ENCODE peak calls at places on chromosomes 12 and 14, in nine cellular contexts. K is HepG2; D is CD8-positive, alpha-beta T cell; J is IMR-90; U is fibroblast of pulmonary artery; S is NCI-H1092 treated with DMSO at 0.1 percent for 48 hours; F is H54; A is activated T-helper 1 cell treated with anti-CD3 and anti-CD28 coated beads, Interleukin-2, amount 50 U/mL, for 16 hours; T is posterior cingulate gyrus. W is an unnamed sample.
A peak's percentile ranks its signal among the peaks of the same experiment; 100 is the strongest.

GRCh38 chr12:62256408-62257079 is 3.7 kb upstream of the USP15 start:
- DNase-seq in A (no peak), S (peak; percentile 0), T (no peak), K (no peak), F (no peak), D (no peak), J (peak; percentile 36), U (peak; percentile 67), W (no peak)

GRCh38 chr14:54447231-54447692 is 6.1 kb upstream of the CNIH1 start:
- DNase-seq in U (peak; percentile 92), K (peak; percentile 95), T (no peak), D (no peak), S (no peak), A (no peak), J (peak; percentile 52), F (no peak), W (no peak)

GRCh38 chr14:103607039-103607668 is 21.9 kb upstream of the KLC1 start:
- DNase-seq in K (no peak), D (peak; percentile 63), T (peak; percentile 91), S (peak; percentile 85), J (peak; percentile 92), F (no peak), U (peak; percentile 90), A (peak; percentile 21), W (no peak)

GRCh38 chr12:113247123-113248045 is 26.1 kb downstream of the TPCN1 start:
- DNase-seq in D (no peak), F (no peak), U (no peak), T (no peak), J (peak; percentile 68), A (no peak), S (no peak), K (no peak), W (no peak)

GRCh38 chr14:88242426-88242825 is 80.6 kb downstream of the KCNK10 start:
- DNase-seq in D (no peak), J (no peak), T (no peak), A (no peak), U (no peak), F (no peak), S (no peak), K (no peak), W (peak; percentile 78)

GRCh38 chr14:102819790-102820330 is 42.6 kb downstream of the TRAF3 start:
- DNase-seq in K (no peak), S (no peak), T (no peak), A (no peak), U (peak; percentile 19), J (peak; percentile 31), D (no peak), F (no peak), W (no peak)

GRCh38 chr14:97180304-97181200 is 383.4 kb downstream of the VRK1 start:
- DNase-seq in T (peak; percentile 80), F (peak; percentile 69), A (no peak), K (peak; percentile 25), S (no peak), J (no peak), U (peak; percentile 4), D (no peak), W (no peak)

GRCh38 chr12:64461634-64462414 is 9.9 kb downstream of the TBK1 start:
- DNase-seq in A (no peak), S (no peak), U (peak; percentile 82), T (peak; percentile 68), F (no peak), J (peak; percentile 78), K (peak; percentile 13), D (no peak), W (no peak)

GRCh38 chr12:76318773-76319594 is 29.2 kb downstream of the BBS10 start:
- DNase-seq in U (no peak), A (no peak), D (no peak), T (no peak), F (no peak), S (no peak), J (no peak), K (no peak), W (no peak)

GRCh38 chr12:93108958-93109357 is 179.9 kb upstream of the EEA1 start:
- DNase-seq in J (peak; percentile 67), U (peak; percentile 64), F (no peak), T (no peak), K (no peak), A (no peak), D (no peak), S (no peak), W (no peak)

GRCh38 chr12:120922279-120922678 is 18.1 kb upstream of the SPPL3 start:
- DNase-seq in D (no peak), K (no peak), F (no peak), T (no peak), S (no peak), A (no peak), J (no peak), U (no peak), W (no peak)

GRCh38 chr12:122054842-122055544 is 23.6 kb upstream of the MLXIP start:
- DNase-seq in A (no peak), D (no peak), U (no peak), K (no peak), J (no peak), T (no peak), S (no peak), F (no peak), W (no peak)

GRCh38 chr14:95495538-95496025 is 20.9 kb downstream of the SYNE3 start:
- DNase-seq in S (no peak), T (peak; percentile 40), A (no peak), U (no peak), K (no peak), J (no peak), D (no peak), F (no peak), W (no peak)

GRCh38 chr14:24171422-24172260 is at the start of gene REC8:
- DNase-seq in T (peak; percentile 98), D (peak; percentile 81), S (peak; percentile 96), U (peak; percentile 72), J (no peak), F (no peak), K (no peak), A (peak; percentile 52), W (peak; percentile 92)

W was measured in cerebellar nuclear complex.